ENCODE peak calls at places on chromosomes 5 and 9, in five cellular contexts. One of them, this sample, is unnamed.

GRCh38 chr5:36059571-36060515 is 6.8 kb downstream of the UGT3A2 start:
- DNase-seq in heart left ventricle: no peak
- DNase-seq in activated T-cell treated with anti-CD3 and anti-CD28 coated beads for 1 hour: no peak
- DNase-seq in GM12865: no peak
- DNase-seq in GM18507: no peak
- DNase-seq in this sample: peak; percentile 71

GRCh38 chr5:140148508-140148907 is 22.8 kb downstream of the IGIP start:
- DNase-seq in heart left ventricle: no peak
- DNase-seq in activated T-cell treated with anti-CD3 and anti-CD28 coated beads for 1 hour: no peak
- DNase-seq in GM12865: no peak
- DNase-seq in GM18507: no peak
- DNase-seq in this sample: peak; percentile 56

GRCh38 chr5:125058185-125058826 is 311.9 kb upstream of the ZNF608 start:
- DNase-seq in heart left ventricle: no peak
- DNase-seq in activated T-cell treated with anti-CD3 and anti-CD28 coated beads for 1 hour: no peak
- DNase-seq in GM12865: no peak
- DNase-seq in GM18507: no peak
- DNase-seq in this sample: peak; percentile 24

GRCh38 chr5:116652903-116653302 is 78.3 kb upstream of the SEMA6A start:
- DNase-seq in heart left ventricle: no peak
- DNase-seq in activated T-cell treated with anti-CD3 and anti-CD28 coated beads for 1 hour: no peak
- DNase-seq in GM12865: no peak
- DNase-seq in GM18507: no peak
- DNase-seq in this sample: no peak

GRCh38 chr5:171678631-171679030 is 107.0 kb upstream of the SMIM23 start:
- DNase-seq in heart left ventricle: no peak
- DNase-seq in activated T-cell treated with anti-CD3 and anti-CD28 coated beads for 1 hour: no peak
- DNase-seq in GM12865: no peak
- DNase-seq in GM18507: no peak
- DNase-seq in this sample: no peak

GRCh38 chr5:20266068-20266467 is 278.1 kb upstream of the CDH18 start:
- DNase-seq in heart left ventricle: no peak
- DNase-seq in activated T-cell treated with anti-CD3 and anti-CD28 coated beads for 1 hour: no peak
- DNase-seq in GM12865: no peak
- DNase-seq in GM18507: no peak
- DNase-seq in this sample: no peak

GRCh38 chr9:4430492-4431261 is 59.6 kb upstream of the SLC1A1 start:
- DNase-seq in heart left ventricle: no peak
- DNase-seq in activated T-cell treated with anti-CD3 and anti-CD28 coated beads for 1 hour: no peak
- DNase-seq in GM12865: peak; percentile 17
- DNase-seq in GM18507: no peak
- DNase-seq in this sample: peak; percentile 55

GRCh38 chr9:99023831-99024230 is 80.1 kb downstream of the COL15A1 start:
- DNase-seq in heart left ventricle: peak; percentile 62
- DNase-seq in activated T-cell treated with anti-CD3 and anti-CD28 coated beads for 1 hour: no peak
- DNase-seq in GM12865: no peak
- DNase-seq in GM18507: no peak
- DNase-seq in this sample: peak; percentile 52

GRCh38 chr5:175680020-175680419 is 22.1 kb downstream of the HRH2 start:
- DNase-seq in heart left ventricle: no peak
- DNase-seq in activated T-cell treated with anti-CD3 and anti-CD28 coated beads for 1 hour: no peak
- DNase-seq in GM12865: no peak
- DNase-seq in GM18507: no peak
- DNase-seq in this sample: no peak

GRCh38 chr5:150428106-150428876 is 15.6 kb upstream of the CD74 start:
- DNase-seq in heart left ventricle: peak; percentile 81
- DNase-seq in activated T-cell treated with anti-CD3 and anti-CD28 coated beads for 1 hour: no peak
- DNase-seq in GM12865: no peak
- DNase-seq in GM18507: no peak
- DNase-seq in this sample: no peak

GRCh38 chr5:151477106-151477505 is 29.7 kb downstream of the SLC36A1 start:
- DNase-seq in heart left ventricle: no peak
- DNase-seq in activated T-cell treated with anti-CD3 and anti-CD28 coated beads for 1 hour: no peak
- DNase-seq in GM12865: no peak
- DNase-seq in GM18507: no peak
- DNase-seq in this sample: peak; percentile 58

GRCh38 chr9:87973122-87973521 is 1.2 kb downstream of the CDK20 start:
- DNase-seq in heart left ventricle: no peak
- DNase-seq in activated T-cell treated with anti-CD3 and anti-CD28 coated beads for 1 hour: no peak
- DNase-seq in GM12865: no peak
- DNase-seq in GM18507: no peak
- DNase-seq in this sample: no peak

GRCh38 chr5:14457475-14457874 is 124.1 kb upstream of the OTULINL start:
- DNase-seq in heart left ventricle: no peak
- DNase-seq in activated T-cell treated with anti-CD3 and anti-CD28 coated beads for 1 hour: no peak
- DNase-seq in GM12865: no peak
- DNase-seq in GM18507: no peak
- DNase-seq in this sample: no peak

GRCh38 chr9:116355153-116355827 is 201.7 kb downstream of the PAPPA start:
- DNase-seq in heart left ventricle: peak; percentile 36
- DNase-seq in activated T-cell treated with anti-CD3 and anti-CD28 coated beads for 1 hour: no peak
- DNase-seq in GM12865: no peak
- DNase-seq in GM18507: no peak
- DNase-seq in this sample: peak; percentile 49

GRCh38 chr9:7166074-7166473 is 408.3 kb downstream of the KDM4C start:
- DNase-seq in heart left ventricle: no peak
- DNase-seq in activated T-cell treated with anti-CD3 and anti-CD28 coated beads for 1 hour: no peak
- DNase-seq in GM12865: no peak
- DNase-seq in GM18507: no peak
- DNase-seq in this sample: no peak

GRCh38 chr9:27535701-27536118 is 6.1 kb upstream of the MOB3B start:
- DNase-seq in heart left ventricle: no peak
- DNase-seq in activated T-cell treated with anti-CD3 and anti-CD28 coated beads for 1 hour: no peak
- DNase-seq in GM12865: peak; percentile 63
- DNase-seq in GM18507: no peak
- DNase-seq in this sample: no peak

GRCh38 chr5:32067774-32068173 is 106.3 kb downstream of the GOLPH3 start:
- DNase-seq in heart left ventricle: no peak
- DNase-seq in activated T-cell treated with anti-CD3 and anti-CD28 coated beads for 1 hour: no peak
- DNase-seq in GM12865: no peak
- DNase-seq in GM18507: no peak
- DNase-seq in this sample: no peak

GRCh38 chr9:123354806-123355508 is 1.0 kb upstream of the CRB2 start:
- DNase-seq in heart left ventricle: no peak
- DNase-seq in activated T-cell treated with anti-CD3 and anti-CD28 coated beads for 1 hour: no peak
- DNase-seq in GM12865: no peak
- DNase-seq in GM18507: no peak
- DNase-seq in this sample: peak; percentile 36

GRCh38 chr5:10317825-10318682 is 10.4 kb upstream of the CMBL start:
- DNase-seq in heart left ventricle: no peak
- DNase-seq in activated T-cell treated with anti-CD3 and anti-CD28 coated beads for 1 hour: no peak
- DNase-seq in GM12865: peak; percentile 66
- DNase-seq in GM18507: peak; percentile 18
- DNase-seq in this sample: no peak

GRCh38 chr9:135086597-135087488 is 625 bp upstream of the OLFM1 start:
- DNase-seq in heart left ventricle: no peak
- DNase-seq in activated T-cell treated with anti-CD3 and anti-CD28 coated beads for 1 hour: no peak
- DNase-seq in GM12865: no peak
- DNase-seq in GM18507: no peak
- DNase-seq in this sample: no peak

This sample was measured in GM23248.